ENCODE peak calls at places on chromosomes 13 and 19, in six cellular contexts. Y, N, S, B, W and H are unnamed samples.

GRCh38 chr13:110636701-110637201 is 21.4 kb downstream of the NAXD start:
- DNase-seq in Y (no peak), N (no peak), S (no peak), B (no peak), W (no peak), H (no peak)

GRCh38 chr19:53467503-53468262 is at the start of gene ZNF813:
- DNase-seq in Y (peak; percentile 96), N (no peak), S (peak; percentile 73), B (peak; percentile 64), W (peak; percentile 82), H (peak; percentile 78)

GRCh38 chr13:100506154-100506553 is 82.4 kb downstream of the GGACT start:
- DNase-seq in Y (no peak), N (no peak), S (no peak), B (no peak), W (no peak), H (no peak)

GRCh38 chr19:18596752-18597157 is 8.2 kb downstream of the REX1BD start:
- DNase-seq in Y (peak; percentile 94), N (peak; percentile 10), S (no peak), B (no peak), W (peak; percentile 41), H (no peak)

GRCh38 chr13:75771818-75772217 is 135.7 kb downstream of the LMO7 start:
- DNase-seq in Y (no peak), N (peak; percentile 64), S (no peak), B (no peak), W (no peak), H (no peak)

GRCh38 chr13:75050419-75051066 is 431.4 kb downstream of the TBC1D4 start:
- DNase-seq in Y (no peak), N (no peak), S (no peak), B (no peak), W (no peak), H (no peak)

GRCh38 chr19:35000647-35001501 is 751 bp downstream of the GRAMD1A start:
- DNase-seq in Y (peak; percentile 79), N (no peak), S (peak; percentile 34), B (no peak), W (peak; percentile 59), H (no peak)

GRCh38 chr19:28468701-28469459 is 744.1 kb downstream of the UQCRFS1 start:
- DNase-seq in Y (no peak), N (no peak), S (no peak), B (no peak), W (no peak), H (no peak)

GRCh38 chr13:23966691-23967615 is 69.7 kb upstream of the C1QTNF9B start:
- DNase-seq in Y (no peak), N (no peak), S (no peak), B (peak; percentile 51), W (no peak), H (no peak)

GRCh38 chr19:39223703-39224279 is 19.7 kb upstream of the SYCN start:
- DNase-seq in Y (peak; percentile 66), N (no peak), S (no peak), B (no peak), W (no peak), H (no peak)

GRCh38 chr13:21124853-21125252 is 51.5 kb downstream of the SKA3 start:
- DNase-seq in Y (no peak), N (no peak), S (no peak), B (no peak), W (peak; percentile 60), H (no peak)

GRCh38 chr13:95156208-95156607 is 145.0 kb downstream of the ABCC4 start:
- DNase-seq in Y (no peak), N (no peak), S (no peak), B (no peak), W (peak; percentile 6), H (no peak)

GRCh38 chr13:38819053-38819452 is 132.2 kb downstream of the FREM2 start:
- DNase-seq in Y (no peak), N (no peak), S (no peak), B (no peak), W (no peak), H (no peak)

GRCh38 chr19:48060381-48060780 is 16.5 kb upstream of the CABP5 start:
- DNase-seq in Y (no peak), N (no peak), S (no peak), B (no peak), W (no peak), H (no peak)

GRCh38 chr19:38713227-38713649 is 31.0 kb downstream of the CAPN12 start:
- DNase-seq in Y (no peak), N (no peak), S (no peak), B (no peak), W (no peak), H (no peak)

GRCh38 chr13:48985751-48986150 is 10.0 kb downstream of the FNDC3A start:
- DNase-seq in Y (no peak), N (no peak), S (no peak), B (no peak), W (no peak), H (no peak)
- H3K9ac ChIP-seq in Y (no peak overlapping the region), N (no peak overlapping the region), S (no peak overlapping the region), B (no peak overlapping the region), W (no peak overlapping the region), H (no peak overlapping the region)

DNA sequence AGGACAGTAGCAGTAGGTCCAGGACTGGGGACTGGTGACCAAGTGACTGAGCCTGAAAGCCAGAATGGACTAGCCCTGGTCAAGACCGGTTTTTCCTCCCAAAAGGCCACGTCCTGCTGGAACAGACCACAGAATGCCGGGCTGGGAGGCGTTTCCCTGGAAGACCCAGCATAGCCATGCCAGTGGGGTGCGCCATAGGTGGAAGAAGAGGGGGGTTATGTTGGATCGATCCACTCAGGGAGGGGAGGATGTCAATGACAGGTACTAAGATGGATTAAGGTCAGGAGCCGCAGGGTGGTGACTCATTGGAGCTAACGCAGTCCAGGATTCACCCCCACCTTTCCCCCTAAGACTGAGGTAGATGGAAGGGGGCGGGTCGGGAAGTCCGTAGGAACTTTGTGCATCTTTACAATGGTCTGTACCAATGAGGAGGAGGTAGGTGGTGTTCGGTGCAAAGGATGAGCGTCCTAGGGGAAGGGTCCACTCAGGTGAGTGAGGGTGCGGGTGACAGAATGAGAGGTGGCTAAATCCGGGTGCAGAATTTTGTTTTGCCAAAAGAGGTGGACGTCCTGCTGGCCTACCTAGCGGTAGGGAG is 21.0 kb downstream of the VASP start:
- DNase-seq in Y (peak; percentile 74), N (no peak), S (peak; percentile 50), B (no peak), W (no peak), H (no peak)
- H3K4me3 ChIP-seq in Y (no peak overlapping the region), N (peak overlapping the region; percentile 11), S (peak overlapping the region; percentile 60), B (no peak overlapping the region), W (no peak overlapping the region), H (peak overlapping the region; percentile 24)

DNA sequence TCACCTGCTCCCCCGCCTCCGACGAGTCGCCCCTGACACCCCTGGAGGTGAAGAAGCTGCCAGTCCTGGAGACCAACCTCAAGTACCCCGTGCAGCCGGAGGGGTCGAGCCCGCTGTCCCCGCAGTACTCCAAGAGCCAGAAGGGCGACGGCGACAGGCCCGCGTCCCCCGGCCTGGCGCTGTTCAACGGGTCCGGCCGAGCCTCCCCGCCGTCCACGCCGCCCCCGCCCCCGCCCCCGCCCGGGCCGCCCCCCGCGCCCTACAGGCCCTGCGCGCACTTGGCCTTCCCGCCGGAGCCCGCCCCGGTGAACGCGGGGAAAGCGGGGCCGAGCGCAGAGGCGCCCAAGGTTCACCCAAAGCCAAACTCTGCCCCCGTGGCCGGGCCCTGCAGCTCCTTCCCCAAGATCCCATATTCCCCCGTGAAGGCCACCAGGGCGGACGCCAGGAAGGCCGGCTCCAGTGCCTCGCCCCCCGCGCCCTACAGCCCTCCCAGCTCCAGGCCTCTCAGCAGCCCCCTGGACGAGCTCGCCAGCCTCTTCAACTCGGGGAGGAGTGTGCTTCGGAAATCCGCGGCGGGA is 511.5 kb downstream of the MYO16 start:
- DNase-seq in Y (no peak), N (no peak), S (no peak), B (no peak), W (no peak), H (no peak)
- TF ChIP-seq ZNF274 in Y (no peak), N (no peak), S (no peak), B (no peak), W (no peak), H (no peak)

DNA sequence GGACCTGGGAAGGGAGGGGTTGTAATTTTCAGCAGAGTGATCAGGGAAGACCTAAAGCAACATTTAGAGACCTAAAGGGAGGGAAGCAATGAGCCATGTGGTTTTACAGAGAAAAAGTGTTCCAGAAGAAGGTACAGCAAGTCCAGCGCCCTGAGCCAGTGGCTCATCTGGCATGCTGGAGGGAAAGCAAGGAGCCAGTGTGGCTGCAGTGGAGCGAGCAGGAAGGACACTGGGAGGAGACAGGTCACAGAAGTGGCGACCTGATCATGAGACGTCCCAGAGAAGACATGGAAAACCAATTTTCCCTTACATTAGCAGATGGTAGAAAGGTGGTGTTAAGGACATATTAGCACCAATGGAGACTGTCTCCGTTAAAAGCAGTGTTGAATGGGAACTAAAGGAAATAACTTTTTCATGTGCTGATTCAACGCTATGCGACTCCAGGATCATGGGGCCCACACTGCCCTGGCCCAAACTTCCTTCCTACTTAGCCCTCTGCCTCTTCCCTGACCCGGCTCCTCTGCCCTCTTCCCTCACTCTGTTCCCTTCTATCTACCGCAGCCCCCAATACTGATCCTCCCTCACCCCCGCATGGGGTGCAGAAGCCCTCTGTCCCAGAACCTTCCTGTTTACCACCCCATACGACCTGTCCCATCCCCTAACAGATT is 5.4 kb downstream of the C19orf47 start:
- DNase-seq in Y (no peak), N (no peak), S (no peak), B (no peak), W (no peak), H (no peak)
- H3K9ac ChIP-seq in Y (peak overlapping the region; percentile 10), N (no peak overlapping the region), S (no peak overlapping the region), B (no peak overlapping the region), W (no peak overlapping the region), H (no peak overlapping the region)

DNA sequence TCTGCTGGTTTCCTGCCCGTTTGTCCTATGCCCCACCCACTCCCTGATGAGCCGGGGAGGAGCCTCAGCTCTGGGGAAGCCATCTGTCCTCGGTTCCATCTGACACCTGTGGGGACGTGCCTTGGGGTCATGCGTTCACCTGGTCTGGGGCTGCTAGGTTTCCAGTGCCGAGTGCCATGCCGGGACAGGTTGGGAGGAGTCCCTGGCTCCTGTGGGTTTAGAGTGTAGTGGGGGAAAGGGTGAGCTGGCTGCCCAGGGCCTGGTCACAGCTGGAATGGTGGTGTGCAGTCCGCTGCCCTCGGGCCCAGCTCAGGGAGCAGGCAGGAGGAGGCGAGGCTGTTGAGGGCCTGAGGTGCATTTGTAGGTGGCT is 2.5 kb downstream of the KDM4B start:
- DNase-seq in Y (peak; percentile 66), N (no peak), S (no peak), B (no peak), W (peak; percentile 59), H (no peak)
- H3K4me3 ChIP-seq in Y (peak overlapping the region; percentile 61), N (peak overlapping the region; percentile 67), S (peak overlapping the region; percentile 64), B (peak overlapping the region; percentile 95), W (peak overlapping the region; percentile 93), H (peak overlapping the region; percentile 6)

DNA sequence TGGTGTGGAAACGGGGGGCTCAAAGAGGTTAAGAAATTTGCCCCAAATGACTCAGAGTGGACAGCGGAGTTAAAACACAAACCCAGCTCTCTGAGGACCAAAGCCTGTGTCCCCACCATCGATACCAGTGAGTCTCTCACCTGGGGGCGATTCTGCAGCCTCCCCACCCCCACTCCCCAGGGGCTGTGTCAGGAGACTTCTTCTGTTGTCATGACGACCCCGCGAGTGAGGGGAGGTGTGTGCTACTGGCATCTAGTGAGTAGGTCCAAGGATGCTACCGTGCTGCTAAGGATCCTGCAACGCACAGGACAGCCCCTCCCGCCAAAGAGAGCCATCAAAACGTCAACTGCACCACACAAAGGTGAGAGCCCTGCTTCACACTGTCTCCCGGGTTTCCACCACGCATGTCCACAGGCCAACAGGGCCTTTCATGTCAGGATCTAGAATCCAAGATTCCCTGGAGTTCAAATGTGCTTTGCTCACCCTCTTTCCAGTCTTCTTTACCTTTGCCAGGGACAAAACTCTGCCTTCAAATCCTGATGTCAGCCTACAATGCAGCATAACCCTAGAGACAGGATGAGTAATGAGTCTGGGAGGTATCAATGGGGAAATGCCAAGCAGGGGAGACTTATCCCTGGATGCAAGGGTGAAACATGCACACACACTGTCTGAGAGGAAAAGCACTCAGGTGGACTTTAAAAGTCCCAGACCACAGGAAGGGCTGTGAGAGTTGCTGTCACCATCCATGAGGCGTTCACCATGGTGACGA is 3.9 kb downstream of the RANBP3 start:
- DNase-seq in Y (no peak), N (no peak), S (no peak), B (no peak), W (no peak), H (no peak)
- TF ChIP-seq ZNF274 in Y (no peak), N (no peak), S (no peak), B (no peak), W (no peak), H (no peak)